ENCODE peak calls at places on chromosomes 13 and 19, in four cellular contexts. M, B, O and K are unnamed samples.

GRCh38 chr13:109764474-109765292 is 21.7 kb downstream of the IRS2 start:
- DNase-seq in M (no peak), B (no peak), O (no peak), K (no peak)

GRCh38 chr13:113187905-113188595 is 20.4 kb downstream of the PCID2 start:
- DNase-seq in M (no peak), B (no peak), O (no peak), K (no peak)

GRCh38 chr13:51885651-51886050 is 23.9 kb downstream of the CCDC70 start:
- DNase-seq in M (no peak), B (no peak), O (no peak), K (no peak)

GRCh38 chr13:110352735-110353134 is 45.7 kb downstream of the COL4A2 start:
- DNase-seq in M (peak), B (no peak), O (no peak), K (peak)

GRCh38 chr13:45333973-45334922 is 6.7 kb downstream of the TPT1 start:
- DNase-seq in M (no peak), B (no peak), O (no peak), K (no peak)

GRCh38 chr19:16017138-16017490 is 59.2 kb upstream of the TPM4 start:
- DNase-seq in M (no peak), B (no peak), O (no peak), K (no peak)

GRCh38 chr19:38877781-38878574 is at the start of gene RINL:
- DNase-seq in M (peak), B (no peak), O (no peak), K (no peak)

GRCh38 chr13:28805193-28805819 is 14.8 kb upstream of the MTUS2 start:
- DNase-seq in M (peak), B (no peak), O (no peak), K (peak)

GRCh38 chr13:110230661-110231347 is 76.2 kb downstream of the COL4A1 start:
- DNase-seq in M (no peak), B (no peak), O (no peak), K (no peak)

GRCh38 chr13:23020246-23020843 is 160.4 kb upstream of the SGCG start:
- DNase-seq in M (peak), B (peak), O (peak), K (peak)
- TF ChIP-seq NR2C2 in M (no peak), B (no peak), O (no peak), K (no peak)

GRCh38 chr13:106990594-106990993 is 422.7 kb upstream of the ARGLU1 start:
- DNase-seq in M (no peak), B (no peak), O (no peak), K (no peak)

GRCh38 chr13:106986033-106986484 is 418.1 kb upstream of the ARGLU1 start:
- DNase-seq in M (no peak), B (no peak), O (no peak), K (peak)

GRCh38 chr13:106986687-106987434 is 418.9 kb upstream of the ARGLU1 start:
- DNase-seq in M (no peak), B (peak), O (no peak), K (no peak)

GRCh38 chr13:106987435-106987800 is 419.5 kb upstream of the ARGLU1 start:
- DNase-seq in M (no peak), B (no peak), O (no peak), K (no peak)

DNA sequence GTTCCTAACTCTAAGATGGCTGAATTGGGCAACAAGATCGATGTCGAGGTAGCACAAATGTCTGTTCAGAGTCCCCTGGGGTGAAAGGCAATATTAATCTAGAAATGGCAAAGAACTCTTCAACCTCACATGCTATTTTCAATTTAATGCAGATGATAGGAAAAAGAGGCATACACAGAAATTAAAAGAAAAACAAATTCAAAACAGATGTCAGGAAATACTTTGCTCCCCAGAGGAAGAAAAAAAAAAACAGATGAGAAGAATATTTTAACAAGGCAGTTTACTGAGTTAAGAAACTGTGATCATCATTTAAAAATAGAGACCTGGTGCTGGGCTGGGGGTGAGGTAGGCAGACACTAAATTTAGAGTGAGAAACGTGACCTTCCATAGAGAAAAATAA is 421.9 kb upstream of the ARGLU1 start:
- DNase-seq in M (no peak), B (no peak), O (no peak), K (no peak)
- TF ChIP-seq NR2C2 in M (no peak), B (no peak), O (no peak), K (no peak)

GRCh38 chr19:55451522-55452380 is 8.7 kb upstream of the SHISA7 start:
- DNase-seq in M (peak), B (no peak), O (no peak), K (no peak)
- TF ChIP-seq NR2C2 in M (no peak), B (no peak), O (no peak), K (no peak)

DNA sequence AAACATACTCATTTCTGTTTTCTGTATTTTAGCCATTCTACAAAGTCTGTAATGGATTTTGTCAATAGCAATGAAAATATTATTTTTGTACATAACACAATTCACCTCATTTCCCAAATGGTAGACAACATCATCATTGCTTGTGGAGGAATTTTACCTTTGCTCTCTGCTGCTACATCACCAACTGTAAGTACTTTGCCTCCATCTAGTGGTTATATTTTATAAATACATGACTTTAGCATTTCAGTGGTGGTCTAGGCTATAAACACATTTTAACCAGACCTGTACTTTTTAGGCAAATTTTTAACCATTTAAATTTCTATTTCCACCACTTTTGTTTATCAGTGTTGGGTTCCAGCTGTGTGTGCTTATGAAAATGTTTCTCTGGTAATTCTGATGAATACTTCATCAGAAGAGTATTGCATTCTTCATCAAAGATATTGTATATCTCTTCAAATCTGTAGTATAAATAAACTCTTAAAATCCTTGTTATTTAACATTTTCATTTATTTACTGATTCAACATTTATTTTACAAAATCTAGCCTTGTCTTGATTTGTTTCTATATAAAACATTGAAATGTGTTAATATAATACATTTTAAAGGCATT is 222.4 kb downstream of the NBEA start:
- DNase-seq in M (peak), B (peak), O (peak), K (no peak)
- TF ChIP-seq NR2C2 in M (no peak), B (no peak), O (no peak), K (no peak)

DNA sequence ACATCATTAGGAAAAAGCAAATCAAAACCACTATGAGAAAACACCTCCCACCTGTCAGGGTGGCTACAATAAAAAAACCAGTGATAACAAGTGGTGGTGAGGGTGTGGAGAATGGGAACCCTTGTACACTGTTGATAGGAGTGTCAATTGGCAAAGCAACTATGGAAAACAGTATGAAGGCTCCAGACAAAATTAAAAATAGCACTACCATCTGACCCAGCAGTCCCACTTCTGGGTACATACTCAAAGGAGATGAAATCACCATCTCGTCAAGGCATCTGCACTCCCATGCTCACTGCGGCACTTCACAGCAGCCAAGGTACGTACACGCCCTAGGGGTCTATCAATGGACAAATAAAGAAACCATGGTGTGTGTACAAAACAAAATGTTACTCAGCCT is 715.1 kb downstream of the UQCRFS1 start:
- DNase-seq in M (no peak), B (no peak), O (no peak), K (no peak)
- TF ChIP-seq NR2C2 in M (no peak), B (no peak), O (no peak), K (no peak)

DNA sequence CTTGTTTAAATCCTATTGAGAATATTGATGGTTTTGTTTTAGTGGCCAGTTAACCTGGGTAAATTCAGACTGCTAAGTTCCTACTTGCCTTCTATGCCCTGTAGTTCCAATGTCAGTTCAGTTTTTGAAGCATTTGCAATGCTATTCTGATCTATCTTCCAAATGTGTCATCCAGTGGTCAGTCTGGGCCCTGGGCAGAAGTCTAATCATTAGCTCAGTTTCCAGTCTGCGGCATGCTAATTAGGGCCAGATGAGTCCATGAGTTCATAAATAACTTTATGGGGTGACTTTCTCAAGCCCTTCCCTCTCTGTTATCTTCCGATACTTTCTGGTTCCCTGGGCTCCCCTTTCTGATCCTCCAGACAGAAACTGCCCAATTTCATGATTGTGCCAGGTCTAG is 32.7 kb downstream of the FAM187B start:
- DNase-seq in M (no peak), B (no peak), O (peak), K (no peak)
- TF ChIP-seq NR2C2 in M (no peak), B (no peak), O (no peak), K (no peak)

DNA sequence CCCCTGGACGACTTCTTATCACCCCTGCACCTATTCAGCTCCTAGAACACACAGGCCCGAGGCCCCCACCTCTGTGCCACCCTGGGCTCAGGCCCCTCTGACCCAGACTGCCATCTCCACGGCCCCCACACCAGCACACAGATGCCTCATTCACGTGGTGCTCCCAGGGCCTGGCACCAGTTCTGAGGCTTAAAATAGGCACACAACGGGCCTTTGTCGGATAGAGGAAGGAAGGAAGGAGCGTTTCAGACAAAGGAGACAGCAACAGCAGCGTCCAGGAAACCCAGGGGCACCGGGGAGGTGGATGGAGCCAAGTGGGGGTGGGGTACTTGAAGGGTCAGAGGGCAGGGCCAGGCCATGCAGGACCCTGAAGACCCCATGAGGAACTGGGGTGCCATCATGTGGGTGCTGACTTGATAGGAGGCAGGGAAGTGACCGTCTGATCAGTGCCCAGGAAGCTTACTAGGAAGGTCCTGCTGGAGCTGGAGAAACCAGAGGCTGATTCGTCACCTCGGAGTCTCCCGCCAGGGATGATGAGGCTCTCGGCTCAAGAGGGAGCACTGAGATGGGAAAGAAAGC is 7.1 kb downstream of the GNG7 start:
- DNase-seq in M (no peak), B (no peak), O (no peak), K (no peak)
- TF ChIP-seq NR2C2 in M (no peak), B (no peak), O (no peak), K (no peak)

DNA sequence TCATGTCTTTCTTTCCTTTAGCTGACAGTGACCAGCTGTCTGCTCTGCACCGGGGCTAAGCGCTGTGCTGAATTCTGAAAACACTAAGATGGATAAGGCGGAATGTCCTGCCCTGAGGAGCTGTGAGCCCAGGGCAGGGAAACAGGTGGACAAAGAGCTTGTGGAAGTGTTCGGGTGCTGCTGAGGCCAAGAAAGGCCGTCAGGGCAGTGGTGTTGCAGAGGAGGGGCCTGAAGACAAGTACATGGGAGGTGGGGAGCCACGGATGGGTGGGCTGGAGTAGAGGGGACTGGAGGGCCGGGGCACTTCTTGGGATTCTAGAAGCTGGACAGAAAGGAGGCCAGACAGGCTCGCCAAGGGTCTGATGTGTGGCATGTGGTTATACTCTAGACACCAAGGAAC is 66.2 kb upstream of the GPR183 start:
- DNase-seq in M (no peak), B (no peak), O (no peak), K (no peak)
- TF ChIP-seq NR2C2 in M (no peak), B (no peak), O (no peak), K (no peak)

GRCh38 chr19:46892252-46893179 is 31.7 kb downstream of the ARHGAP35 start:
- DNase-seq in M (no peak), B (no peak), O (peak), K (no peak)
- TF ChIP-seq NR2C2 in M (no peak), B (no peak), O (no peak), K (no peak)